ENCODE peak calls at places on chromosomes 3 and 15, in six cellular contexts. I is activated gamma-delta T cell; Z is activated CD4-positive, alpha-beta T cell treated with anti-CD3 and anti-CD28 coated beads for 4 hours; K is endothelial cell; X is HEK293T; U is A172. O is an unnamed sample.

GRCh38 chr3:129626744-129627349 is 20.4 kb upstream of the PLXND1 start:
- DNase-seq in I (peak; percentile 44), Z (peak; percentile 44), K (peak; percentile 90), X (no peak), U (peak; percentile 90), O (peak; percentile 89)

GRCh38 chr3:49120096-49120437 is 556 bp downstream of the USP19 start:
- DNase-seq in I (no peak), Z (no peak), K (no peak), X (peak; percentile 18), U (no peak), O (no peak)

GRCh38 chr3:10766049-10766705 is 49.9 kb upstream of the SLC6A11 start:
- DNase-seq in I (no peak), Z (no peak), K (no peak), X (no peak), U (no peak), O (no peak)

GRCh38 chr3:24686764-24687163 is 192.1 kb upstream of the THRB start:
- DNase-seq in I (no peak), Z (no peak), K (no peak), X (no peak), U (peak; percentile 45), O (peak; percentile 38)

GRCh38 chr3:31882895-31883294 is 98.2 kb downstream of the OSBPL10 start:
- DNase-seq in I (no peak), Z (no peak), K (no peak), X (no peak), U (no peak), O (no peak)

GRCh38 chr3:53219897-53220483 is 35.8 kb downstream of the TKT start:
- DNase-seq in I (peak; percentile 16), Z (peak; percentile 73), K (peak; percentile 96), X (peak; percentile 88), U (peak; percentile 78), O (peak; percentile 86)

GRCh38 chr3:73658227-73658626 is 33.5 kb upstream of the PDZRN3 start:
- DNase-seq in I (no peak), Z (no peak), K (no peak), X (no peak), U (no peak), O (peak; percentile 29)

GRCh38 chr15:69025320-69025719 is 10.8 kb downstream of the NOX5 start:
- DNase-seq in I (no peak), Z (no peak), K (no peak), X (no peak), U (no peak), O (peak; percentile 43)

GRCh38 chr3:11331101-11331500 is 58.9 kb downstream of the ATG7 start:
- DNase-seq in I (no peak), Z (no peak), K (no peak), X (no peak), U (no peak), O (peak; percentile 56)

GRCh38 chr3:105822171-105823123 is 46.4 kb downstream of the CBLB start:
- DNase-seq in I (no peak), Z (no peak), K (no peak), X (no peak), U (no peak), O (no peak)

GRCh38 chr3:160665231-160665630 is 11.7 kb upstream of the ARL14 start:
- DNase-seq in I (no peak), Z (no peak), K (no peak), X (no peak), U (no peak), O (no peak)

GRCh38 chr3:1092771-1093170 is at the start of gene CNTN6:
- DNase-seq in I (no peak), Z (no peak), K (no peak), X (no peak), U (no peak), O (no peak)

GRCh38 chr15:41323611-41324010 is 8.8 kb downstream of the OIP5 start:
- DNase-seq in I (no peak), Z (no peak), K (no peak), X (no peak), U (no peak), O (no peak)

GRCh38 chr3:146189519-146190173 is 28.7 kb upstream of the PLOD2 start:
- DNase-seq in I (no peak), Z (peak; percentile 4), K (peak; percentile 29), X (peak; percentile 64), U (peak; percentile 77), O (peak; percentile 65)

GRCh38 chr15:31031471-31032064 is 40.1 kb upstream of the MTMR10 start:
- DNase-seq in I (no peak), Z (no peak), K (no peak), X (no peak), U (peak; percentile 44), O (peak; percentile 70)

GRCh38 chr3:123920868-123921267 is 36.7 kb upstream of the MYLK start:
- DNase-seq in I (no peak), Z (no peak), K (no peak), X (no peak), U (no peak), O (no peak)

GRCh38 chr3:127820871-127821853 is 1.2 kb downstream of the MGLL start:
- DNase-seq in I (no peak), Z (no peak), K (no peak), X (no peak), U (peak; percentile 41), O (peak; percentile 55)

GRCh38 chr3:31900583-31900982 is 80.5 kb downstream of the OSBPL10 start:
- DNase-seq in I (no peak), Z (no peak), K (no peak), X (no peak), U (no peak), O (no peak)

GRCh38 chr15:52331490-52332240 is 36.1 kb upstream of the MYO5C start:
- DNase-seq in I (no peak), Z (peak; percentile 51), K (peak; percentile 11), X (peak; percentile 10), U (peak; percentile 71), O (peak; percentile 65)

GRCh38 chr3:187958432-187959003 is 195.4 kb upstream of the LPP start:
- DNase-seq in I (peak; percentile 15), Z (peak; percentile 49), K (no peak), X (no peak), U (no peak), O (no peak)

GRCh38 chr15:39680868-39681267 is 100.0 kb downstream of the THBS1 start:
- DNase-seq in I (no peak), Z (no peak), K (no peak), X (no peak), U (no peak), O (peak; percentile 93)

GRCh38 chr15:101382544-101382943 is 87.5 kb upstream of the SNRPA1 start:
- DNase-seq in I (no peak), Z (no peak), K (no peak), X (no peak), U (no peak), O (no peak)

GRCh38 chr15:34583399-34584320 is at the start of gene GOLGA8B:
- DNase-seq in I (peak; percentile 60), Z (peak; percentile 72), K (peak; percentile 54), X (peak; percentile 75), U (peak; percentile 33), O (peak; percentile 61)

GRCh38 chr3:153290278-153291015 is 128.4 kb downstream of the RAP2B start:
- DNase-seq in I (no peak), Z (peak; percentile 9), K (no peak), X (no peak), U (peak; percentile 29), O (no peak)

GRCh38 chr15:99507016-99507731 is 58.6 kb upstream of the MEF2A start:
- DNase-seq in I (no peak), Z (no peak), K (no peak), X (peak; percentile 35), U (no peak), O (no peak)

GRCh38 chr3:183253961-183254815 is 1.1 kb downstream of the B3GNT5 start:
- DNase-seq in I (no peak), Z (peak; percentile 14), K (peak; percentile 54), X (peak; percentile 22), U (no peak), O (peak; percentile 35)

GRCh38 chr3:126124148-126124868 is 40.4 kb upstream of the SLC41A3 start:
- DNase-seq in I (no peak), Z (no peak), K (peak; percentile 3), X (no peak), U (no peak), O (no peak)

GRCh38 chr3:11570789-11571495 is 72.8 kb downstream of the VGLL4 start:
- DNase-seq in I (no peak), Z (no peak), K (no peak), X (no peak), U (peak; percentile 89), O (peak; percentile 65)

GRCh38 chr3:48656061-48656840 is 6.4 kb downstream of the CELSR3 start:
- DNase-seq in I (peak; percentile 76), Z (peak; percentile 84), K (peak; percentile 82), X (peak; percentile 89), U (no peak), O (peak; percentile 86)

O was measured in EH.